ENCODE peak calls at places on chromosomes 2 and 18, in six cellular contexts. Z is IMR-90, K is neuronal stem cell, B is mesendoderm, S is mesenchymal stem cell, W is H1. C is an unnamed sample.

GRCh38 chr2:207792244-207792785 is 22.6 kb upstream of the FZD5 start:
- DNase-seq in Z (peak), S (peak), B (peak), K (no peak), W (no peak), C (peak)

GRCh38 chr2:64751286-64752260 is 97.9 kb upstream of the SERTAD2 start:
- DNase-seq in K (no peak), Z (peak), B (peak), S (peak), W (no peak), C (no peak)

GRCh38 chr2:166593403-166593802 is 99.4 kb upstream of the SCN7A start:
- DNase-seq in S (peak), B (no peak), Z (peak), K (no peak), W (no peak), C (no peak)

GRCh38 chr18:76487782-76488181 is 7.3 kb downstream of the ZNF516 start:
- DNase-seq in B (peak), W (no peak), K (no peak), S (no peak), Z (no peak), C (peak)

GRCh38 chr2:218885981-218886447 is 5.4 kb downstream of the WNT10A start:
- DNase-seq in B (no peak), Z (no peak), W (no peak), K (no peak), S (no peak), C (no peak)

GRCh38 chr18:22564036-22564435 is 146.3 kb upstream of the CTAGE1 start:
- DNase-seq in Z (peak), S (no peak), W (no peak), B (no peak), K (no peak), C (no peak)

GRCh38 chr2:215377283-215377682 is 58.6 kb downstream of the FN1 start:
- DNase-seq in S (no peak), K (no peak), B (no peak), Z (peak), W (no peak), C (no peak)

GRCh38 chr2:45030553-45030952 is 21.3 kb upstream of the SIX2 start:
- DNase-seq in W (no peak), S (no peak), B (no peak), Z (no peak), K (no peak), C (no peak)

GRCh38 chr2:16713011-16713423 is 47.4 kb upstream of the CYRIA start:
- DNase-seq in K (no peak), Z (no peak), W (no peak), B (no peak), S (no peak), C (no peak)

GRCh38 chr2:163182764-163183354 is 344.3 kb upstream of the KCNH7 start:
- DNase-seq in S (peak), Z (peak), K (no peak), W (no peak), B (no peak), C (no peak)

GRCh38 chr2:27306657-27307544 is 1.3 kb downstream of the UCN start:
- DNase-seq in S (no peak), Z (no peak), K (no peak), B (no peak), W (no peak), C (no peak)

GRCh38 chr2:86238354-86238753 is 39.1 kb downstream of the MRPL35 start:
- DNase-seq in W (no peak), S (no peak), Z (no peak), B (no peak), K (no peak), C (no peak)
- H2BK15ac ChIP-seq in W (no peak), S (no peak), Z (no peak), B (no peak), K (no peak), C (no peak)

DNA sequence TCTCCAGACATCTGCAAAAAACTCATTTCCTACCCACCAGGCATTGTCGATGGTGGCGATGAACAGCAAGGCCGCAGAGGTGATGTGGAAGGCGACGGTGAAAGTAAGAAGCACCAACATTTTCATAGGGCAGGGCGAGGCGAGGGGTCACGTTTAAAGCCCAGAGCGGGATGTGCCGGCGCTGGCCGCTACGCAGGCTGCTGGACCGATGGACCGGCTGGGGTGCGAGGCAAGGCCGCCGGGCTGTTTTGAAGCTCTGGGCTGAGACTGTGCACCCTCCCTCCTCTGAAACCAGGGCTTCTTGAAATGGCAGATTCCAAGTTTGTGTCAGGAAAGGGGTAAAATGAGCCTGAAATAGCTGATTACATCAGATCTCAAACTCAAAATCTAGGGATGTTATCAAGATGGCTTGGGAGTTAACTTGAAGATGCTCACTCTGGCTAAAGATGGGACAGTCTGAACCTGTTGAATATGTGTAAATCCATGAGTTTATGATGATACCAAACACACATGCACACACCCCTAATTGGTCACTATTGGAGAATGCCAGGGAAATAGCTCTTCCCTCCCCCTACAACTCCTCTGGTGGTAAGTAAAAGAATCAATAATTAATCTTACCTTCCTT is 31.6 kb upstream of the GAREM2 start:
- DNase-seq in W (no peak), B (no peak), Z (no peak), S (no peak), K (no peak), C (no peak)
- H2BK15ac ChIP-seq in W (no peak), B (no peak), Z (no peak), S (no peak), K (no peak), C (no peak)

DNA sequence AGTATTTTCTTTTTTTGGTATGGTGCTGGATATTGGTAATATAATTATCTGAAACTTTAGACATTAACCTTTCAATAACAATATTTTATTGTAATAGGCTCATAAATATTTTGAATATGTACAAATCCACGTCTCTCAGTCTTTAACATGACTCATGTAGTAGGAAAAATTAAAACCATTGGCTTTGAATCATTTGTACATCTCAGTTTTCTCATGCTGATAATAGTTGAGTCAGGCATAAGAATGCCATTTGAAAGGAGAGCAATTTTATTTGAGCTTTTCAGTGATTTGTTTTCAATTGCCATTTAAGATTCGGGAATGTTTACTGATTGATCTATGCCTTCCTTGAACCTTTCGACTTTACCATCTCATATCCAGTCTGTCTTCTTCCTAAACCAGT is 364.9 kb downstream of the TGIF1 start:
- DNase-seq in W (no peak), K (no peak), S (no peak), B (no peak), Z (peak), C (no peak)
- H2BK15ac ChIP-seq in W (no peak), K (no peak), S (no peak), B (no peak), Z (peak), C (no peak)

GRCh38 chr18:24274822-24275221 is 122.8 kb downstream of the OSBPL1A start:
- DNase-seq in B (no peak), S (no peak), W (no peak), K (no peak), Z (no peak), C (no peak)

GRCh38 chr18:24277516-24277915 is 120.1 kb downstream of the OSBPL1A start:
- DNase-seq in B (no peak), K (no peak), S (no peak), W (no peak), Z (no peak), C (no peak)

GRCh38 chr18:24278591-24278990 is 119.0 kb downstream of the OSBPL1A start:
- DNase-seq in S (no peak), B (no peak), Z (no peak), W (no peak), K (no peak), C (no peak)

GRCh38 chr18:24273596-24273995 is 124.0 kb downstream of the OSBPL1A start:
- DNase-seq in Z (peak), B (no peak), K (no peak), W (no peak), S (no peak), C (no peak)

DNA sequence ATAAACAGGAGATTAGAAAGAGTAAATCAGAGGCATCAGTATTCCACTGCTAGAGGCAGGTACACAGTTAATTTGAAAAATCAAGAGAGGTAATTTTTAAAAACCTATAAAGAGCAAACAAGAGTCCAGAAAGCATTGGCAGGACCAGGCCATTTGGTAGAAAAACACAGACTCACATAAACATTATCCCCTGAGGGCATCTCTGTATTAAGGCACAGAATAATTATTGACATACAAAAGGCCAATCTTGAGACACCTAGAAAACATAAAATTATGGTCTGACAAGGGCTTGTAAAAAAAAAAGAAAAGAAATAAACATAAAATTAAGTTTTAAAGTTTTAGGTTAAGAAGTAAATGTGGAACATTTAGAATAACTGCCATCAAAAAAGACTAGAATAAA is 120.6 kb downstream of the OSBPL1A start:
- DNase-seq in K (no peak), B (no peak), S (no peak), W (no peak), Z (no peak), C (no peak)
- H2BK15ac ChIP-seq in K (no peak), B (no peak), S (no peak), W (no peak), Z (no peak), C (no peak)

GRCh38 chr2:42340045-42340937 is 20.7 kb downstream of the COX7A2L start:
- DNase-seq in Z (no peak), W (no peak), B (peak), K (no peak), S (no peak), C (no peak)

GRCh38 chr2:42339191-42339912 is 21.7 kb downstream of the COX7A2L start:
- DNase-seq in W (no peak), Z (no peak), K (no peak), S (no peak), B (peak), C (peak)

GRCh38 chr2:42337356-42337820 is 23.6 kb downstream of the COX7A2L start:
- DNase-seq in Z (no peak), B (peak), S (no peak), K (no peak), W (no peak), C (no peak)

GRCh38 chr2:42337846-42338566 is 23.0 kb downstream of the COX7A2L start:
- DNase-seq in W (no peak), K (no peak), B (no peak), S (no peak), Z (no peak), C (no peak)

DNA sequence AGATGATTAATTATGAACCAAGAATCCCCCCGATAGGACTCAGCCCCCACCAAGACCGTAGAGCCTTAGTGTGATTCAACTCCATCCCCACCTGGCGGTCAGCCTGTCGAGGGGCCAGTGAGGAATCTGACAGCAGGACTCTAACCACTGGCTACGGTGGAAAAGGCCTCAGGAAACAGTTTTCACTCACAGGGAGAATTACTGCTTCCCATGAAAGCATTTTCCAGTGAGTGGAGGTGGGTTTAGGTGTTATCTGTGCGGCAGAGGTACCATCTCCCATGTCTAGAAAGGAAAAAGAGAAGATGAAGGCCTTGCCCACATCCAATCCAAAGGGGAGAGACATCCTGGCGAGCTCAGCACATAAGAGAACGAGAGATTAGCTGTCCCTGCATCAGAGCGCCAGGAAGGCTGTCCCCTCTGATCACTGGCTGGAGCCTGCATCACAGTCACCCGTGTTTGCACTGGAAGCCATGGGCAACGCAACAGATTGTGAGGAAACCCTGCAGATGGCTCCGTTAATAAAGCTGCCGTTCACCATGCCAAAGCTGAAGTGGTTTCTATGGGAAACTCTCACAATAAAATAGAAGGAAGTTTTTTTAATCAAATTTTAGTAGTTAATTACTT is 22.3 kb downstream of the COX7A2L start:
- DNase-seq in W (no peak), Z (no peak), S (no peak), K (no peak), B (peak), C (no peak)
- H2BK15ac ChIP-seq in W (no peak), Z (no peak), S (no peak), K (no peak), B (no peak), C (no peak)

GRCh38 chr2:40448476-40449079 is 3.3 kb downstream of the SLC8A1 start:
- DNase-seq in S (peak), B (peak), Z (peak), K (no peak), W (no peak), C (peak)
- H2BK15ac ChIP-seq in S (no peak), B (no peak), Z (no peak), K (no peak), W (no peak), C (no peak)

DNA sequence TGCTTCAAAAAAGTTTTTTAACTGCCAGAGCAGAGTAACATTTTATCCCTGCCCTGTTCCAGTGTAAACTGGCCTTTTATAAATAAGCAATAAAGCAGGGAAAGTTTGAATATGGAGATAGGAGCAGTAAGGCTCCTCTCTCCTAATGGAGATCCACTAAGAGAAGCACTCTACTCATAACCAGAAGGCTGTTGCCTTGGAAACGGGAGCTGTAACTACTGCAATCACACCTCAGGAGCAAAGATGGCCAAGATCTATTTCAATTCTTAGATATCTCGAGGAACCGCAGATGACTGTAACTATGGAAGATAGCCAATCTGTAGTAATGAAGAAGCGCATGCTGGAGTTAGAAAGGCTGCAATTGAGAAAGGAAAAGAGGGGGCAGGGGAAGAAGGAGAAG is 41.4 kb downstream of the ANKRD44 start:
- DNase-seq in S (no peak), B (peak), Z (peak), W (no peak), K (no peak), C (no peak)
- H2BK15ac ChIP-seq in S (no peak), B (no peak), Z (no peak), W (no peak), K (no peak), C (no peak)

GRCh38 chr2:42752299-42752698 is 11.6 kb downstream of the OXER1 start:
- DNase-seq in W (no peak), S (no peak), B (no peak), Z (no peak), K (no peak), C (no peak)
- H2BK15ac ChIP-seq in W (no peak), S (no peak), B (no peak), Z (no peak), K (no peak), C (no peak)

GRCh38 chr2:229805559-229805958 is 91.2 kb upstream of the DNER start:
- DNase-seq in Z (no peak), K (no peak), B (no peak), S (no peak), W (no peak), C (no peak)

GRCh38 chr2:229802785-229803184 is 88.4 kb upstream of the DNER start:
- DNase-seq in W (no peak), B (no peak), Z (no peak), S (no peak), K (no peak), C (no peak)

GRCh38 chr2:229798446-229799147 is 84.2 kb upstream of the DNER start:
- DNase-seq in S (no peak), W (no peak), B (no peak), Z (peak), K (no peak), C (no peak)

DNA sequence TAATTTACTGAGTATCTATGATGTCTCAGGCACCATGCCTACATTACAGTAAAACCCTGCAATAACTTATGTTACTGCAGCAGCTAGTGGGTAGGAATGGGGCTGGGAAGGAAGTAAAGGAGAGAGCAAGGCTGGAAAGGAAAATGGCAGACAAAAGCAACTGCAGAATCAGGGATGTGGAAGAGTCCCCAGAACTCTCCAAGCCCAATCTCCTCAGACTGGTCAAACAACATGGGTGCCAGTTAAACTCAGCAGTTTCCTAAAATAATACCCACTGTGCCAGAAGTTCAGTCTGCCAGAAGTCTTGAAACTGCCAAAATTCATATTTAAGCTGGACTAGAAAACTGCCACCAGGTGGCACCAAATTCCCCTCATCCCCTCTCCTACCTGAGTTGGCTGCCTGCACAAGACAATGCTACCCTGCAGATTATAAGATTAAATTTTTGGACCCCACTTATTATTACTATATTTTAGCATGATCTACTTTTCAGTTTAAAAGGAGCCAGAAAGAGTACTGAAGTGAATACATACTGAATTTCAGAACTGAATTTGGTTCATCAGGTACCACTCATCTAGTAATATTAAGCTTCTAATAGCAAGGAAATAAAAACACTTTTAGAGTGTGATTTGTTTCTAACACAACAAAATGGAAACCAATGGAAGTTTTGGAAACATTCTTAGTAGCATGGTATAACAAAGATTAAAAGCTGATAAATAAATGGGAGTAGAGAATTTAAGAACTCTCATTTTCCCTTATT is 86.8 kb upstream of the DNER start:
- DNase-seq in S (peak), W (peak), K (peak), Z (peak), B (peak), C (peak)
- H2BK15ac ChIP-seq in S (no peak), W (no peak), K (no peak), Z (no peak), B (no peak), C (no peak)